ENCODE peak calls at places on chromosome 21, in seven cellular contexts. P, O, Z, J, V, T and M are unnamed samples.

GRCh38 chr21:31877558-31877957 is 4.7 kb downstream of the HUNK start:
- DNase-seq in T (no peak), V (no peak), O (no peak), J (no peak), Z (no peak), P (no peak), M (no peak)

GRCh38 chr21:19123053-19123452 is 719.5 kb upstream of the TMPRSS15 start:
- DNase-seq in O (no peak), V (no peak), P (no peak), T (no peak), J (no peak), Z (no peak), M (no peak)

GRCh38 chr21:35390013-35390776 is 341.1 kb upstream of the RUNX1 start:
- DNase-seq in V (no peak), O (no peak), J (no peak), Z (no peak), P (no peak), T (peak; percentile 68), M (no peak)

GRCh38 chr21:42071146-42071737 is at the start of gene UMODL1:
- DNase-seq in V (no peak), P (no peak), O (no peak), J (no peak), Z (no peak), T (no peak), M (no peak)

GRCh38 chr21:44421901-44422840 is 33.1 kb upstream of the LRRC3 start:
- DNase-seq in T (no peak), Z (no peak), V (no peak), P (no peak), O (peak; percentile 6), J (no peak), M (no peak)

GRCh38 chr21:44492572-44493385 is 37.5 kb downstream of the LRRC3 start:
- DNase-seq in T (no peak), P (no peak), V (no peak), Z (no peak), O (no peak), J (no peak), M (no peak)

GRCh38 chr21:42781150-42781980 is 98.0 kb downstream of the WDR4 start:
- DNase-seq in P (peak; percentile 31), J (peak; percentile 23), O (peak; percentile 54), V (peak; percentile 68), Z (no peak), T (no peak), M (no peak)

GRCh38 chr21:42524341-42525227 is 10.9 kb downstream of the SLC37A1 start:
- DNase-seq in V (peak; percentile 82), J (no peak), O (no peak), T (peak; percentile 51), P (peak; percentile 67), Z (no peak), M (no peak)

GRCh38 chr21:44763451-44764318 is 37.9 kb downstream of the UBE2G2 start:
- DNase-seq in P (no peak), J (no peak), O (no peak), T (no peak), V (no peak), Z (no peak), M (no peak)

GRCh38 chr21:33386222-33386784 is 16.9 kb upstream of the IFNGR2 start:
- DNase-seq in J (no peak), P (no peak), T (no peak), O (no peak), V (no peak), Z (no peak), M (no peak)

GRCh38 chr21:17834639-17835354 is 15.6 kb upstream of the C21orf91 start:
- DNase-seq in P (no peak), T (no peak), O (no peak), Z (no peak), V (no peak), J (no peak), M (no peak)

GRCh38 chr21:37767984-37768383 is 148.3 kb downstream of the KCNJ6 start:
- DNase-seq in O (no peak), J (no peak), P (no peak), V (peak; percentile 44), Z (no peak), T (peak; percentile 57), M (no peak)

GRCh38 chr21:37225440-37225839 is 41.7 kb downstream of the VPS26C start:
- DNase-seq in T (no peak), Z (peak; percentile 11), J (no peak), P (no peak), O (no peak), V (no peak), M (peak; percentile 52)

GRCh38 chr21:44353200-44353970 is at the start of gene TRPM2:
- DNase-seq in O (peak; percentile 39), Z (no peak), P (no peak), V (no peak), J (no peak), T (no peak), M (peak; percentile 24)

GRCh38 chr21:45575304-45575992 is 33.2 kb upstream of the SLC19A1 start:
- DNase-seq in V (no peak), O (no peak), P (no peak), T (no peak), Z (no peak), J (no peak), M (no peak)

GRCh38 chr21:28641731-28642130 is 350.9 kb downstream of the LTN1 start:
- DNase-seq in J (no peak), T (peak; percentile 72), Z (no peak), V (no peak), P (no peak), O (no peak), M (no peak)

GRCh38 chr21:29351691-29352090 is 53.0 kb downstream of the BACH1 start:
- DNase-seq in Z (no peak), T (peak; percentile 93), P (no peak), O (no peak), V (no peak), J (no peak), M (no peak)